ENCODE peak calls at places on chromosomes 4 and X, in eight cellular contexts. One of them, this sample, is unnamed.

GRCh38 chr4:56742080-56742871 is 61.2 kb upstream of the HOPX start:
- DNase-seq in AG09309: no peak
- DNase-seq in hypothalamus: no peak
- DNase-seq in astrocyte of the spinal cord: peak; percentile 70
- DNase-seq in stimulated activated naive B cell treated with anti-CD40 and anti-IgM and Interleukin-4, amounts not matched to agents 10 μg/mL and 1 μg/mL and 100 μg/mL, for 72 hours: no peak
- DNase-seq in IMR-90: peak; percentile 19
- DNase-seq in activated T-helper 1 cell treated with anti-CD3 and anti-CD28 coated beads, Interleukin-2, amount 50 U/mL, for 16 hours: no peak
- DNase-seq in glomerular endothelial cell: no peak
- DNase-seq in this sample: no peak

GRCh38 chr4:176034498-176034897 is 31.1 kb upstream of the WDR17 start:
- DNase-seq in AG09309: peak; percentile 10
- DNase-seq in hypothalamus: peak; percentile 37
- DNase-seq in astrocyte of the spinal cord: peak; percentile 57
- DNase-seq in stimulated activated naive B cell treated with anti-CD40 and anti-IgM and Interleukin-4, amounts not matched to agents 10 μg/mL and 1 μg/mL and 100 μg/mL, for 72 hours: no peak
- DNase-seq in IMR-90: peak; percentile 55
- DNase-seq in activated T-helper 1 cell treated with anti-CD3 and anti-CD28 coated beads, Interleukin-2, amount 50 U/mL, for 16 hours: no peak
- DNase-seq in glomerular endothelial cell: no peak
- DNase-seq in this sample: peak; percentile 35

GRCh38 chr4:41389356-41389755 is 132.6 kb downstream of the UCHL1 start:
- DNase-seq in AG09309: no peak
- DNase-seq in hypothalamus: no peak
- DNase-seq in astrocyte of the spinal cord: no peak
- DNase-seq in stimulated activated naive B cell treated with anti-CD40 and anti-IgM and Interleukin-4, amounts not matched to agents 10 μg/mL and 1 μg/mL and 100 μg/mL, for 72 hours: no peak
- DNase-seq in IMR-90: no peak
- DNase-seq in activated T-helper 1 cell treated with anti-CD3 and anti-CD28 coated beads, Interleukin-2, amount 50 U/mL, for 16 hours: no peak
- DNase-seq in glomerular endothelial cell: no peak
- DNase-seq in this sample: no peak

GRCh38 chrX:27679281-27679680 is 89.1 kb downstream of the DCAF8L2 start:
- DNase-seq in AG09309: no peak
- DNase-seq in hypothalamus: no peak
- DNase-seq in astrocyte of the spinal cord: peak; percentile 35
- DNase-seq in stimulated activated naive B cell treated with anti-CD40 and anti-IgM and Interleukin-4, amounts not matched to agents 10 μg/mL and 1 μg/mL and 100 μg/mL, for 72 hours: no peak
- DNase-seq in IMR-90: peak; percentile 19
- DNase-seq in activated T-helper 1 cell treated with anti-CD3 and anti-CD28 coated beads, Interleukin-2, amount 50 U/mL, for 16 hours: no peak
- DNase-seq in glomerular endothelial cell: no peak
- DNase-seq in this sample: no peak

GRCh38 chr4:176422511-176422910 is 102.7 kb downstream of the SPCS3 start:
- DNase-seq in AG09309: no peak
- DNase-seq in hypothalamus: no peak
- DNase-seq in astrocyte of the spinal cord: no peak
- DNase-seq in stimulated activated naive B cell treated with anti-CD40 and anti-IgM and Interleukin-4, amounts not matched to agents 10 μg/mL and 1 μg/mL and 100 μg/mL, for 72 hours: no peak
- DNase-seq in IMR-90: no peak
- DNase-seq in activated T-helper 1 cell treated with anti-CD3 and anti-CD28 coated beads, Interleukin-2, amount 50 U/mL, for 16 hours: no peak
- DNase-seq in glomerular endothelial cell: no peak
- DNase-seq in this sample: no peak

GRCh38 chr4:145544998-145545397 is 63.3 kb downstream of the SMAD1 start:
- DNase-seq in AG09309: no peak
- DNase-seq in hypothalamus: no peak
- DNase-seq in astrocyte of the spinal cord: no peak
- DNase-seq in stimulated activated naive B cell treated with anti-CD40 and anti-IgM and Interleukin-4, amounts not matched to agents 10 μg/mL and 1 μg/mL and 100 μg/mL, for 72 hours: no peak
- DNase-seq in IMR-90: no peak
- DNase-seq in activated T-helper 1 cell treated with anti-CD3 and anti-CD28 coated beads, Interleukin-2, amount 50 U/mL, for 16 hours: no peak
- DNase-seq in glomerular endothelial cell: no peak
- DNase-seq in this sample: no peak

GRCh38 chr4:36332023-36332781 is 50.8 kb downstream of the DTHD1 start:
- DNase-seq in AG09309: no peak
- DNase-seq in hypothalamus: peak; percentile 71
- DNase-seq in astrocyte of the spinal cord: no peak
- DNase-seq in stimulated activated naive B cell treated with anti-CD40 and anti-IgM and Interleukin-4, amounts not matched to agents 10 μg/mL and 1 μg/mL and 100 μg/mL, for 72 hours: no peak
- DNase-seq in IMR-90: no peak
- DNase-seq in activated T-helper 1 cell treated with anti-CD3 and anti-CD28 coated beads, Interleukin-2, amount 50 U/mL, for 16 hours: no peak
- DNase-seq in glomerular endothelial cell: no peak
- DNase-seq in this sample: no peak

GRCh38 chrX:119105826-119106225 is 21.8 kb downstream of the KIAA1210 start:
- DNase-seq in AG09309: no peak
- DNase-seq in hypothalamus: no peak
- DNase-seq in astrocyte of the spinal cord: peak; percentile 16
- DNase-seq in stimulated activated naive B cell treated with anti-CD40 and anti-IgM and Interleukin-4, amounts not matched to agents 10 μg/mL and 1 μg/mL and 100 μg/mL, for 72 hours: no peak
- DNase-seq in IMR-90: peak; percentile 19
- DNase-seq in activated T-helper 1 cell treated with anti-CD3 and anti-CD28 coated beads, Interleukin-2, amount 50 U/mL, for 16 hours: no peak
- DNase-seq in glomerular endothelial cell: no peak
- DNase-seq in this sample: no peak

GRCh38 chr4:23818097-23818648 is 71.7 kb downstream of the PPARGC1A start:
- DNase-seq in AG09309: no peak
- DNase-seq in hypothalamus: no peak
- DNase-seq in astrocyte of the spinal cord: no peak
- DNase-seq in stimulated activated naive B cell treated with anti-CD40 and anti-IgM and Interleukin-4, amounts not matched to agents 10 μg/mL and 1 μg/mL and 100 μg/mL, for 72 hours: no peak
- DNase-seq in IMR-90: peak; percentile 32
- DNase-seq in activated T-helper 1 cell treated with anti-CD3 and anti-CD28 coated beads, Interleukin-2, amount 50 U/mL, for 16 hours: no peak
- DNase-seq in glomerular endothelial cell: no peak
- DNase-seq in this sample: no peak

GRCh38 chrX:1910207-1910470 is 295.3 kb downstream of the ASMT start:
- DNase-seq in AG09309: no peak
- DNase-seq in hypothalamus: no peak
- DNase-seq in astrocyte of the spinal cord: no peak
- DNase-seq in stimulated activated naive B cell treated with anti-CD40 and anti-IgM and Interleukin-4, amounts not matched to agents 10 μg/mL and 1 μg/mL and 100 μg/mL, for 72 hours: no peak
- DNase-seq in IMR-90: no peak
- DNase-seq in activated T-helper 1 cell treated with anti-CD3 and anti-CD28 coated beads, Interleukin-2, amount 50 U/mL, for 16 hours: no peak
- DNase-seq in glomerular endothelial cell: no peak
- DNase-seq in this sample: no peak

GRCh38 chr4:55397024-55397520 is 1.3 kb downstream of the TMEM165 start:
- DNase-seq in AG09309: no peak
- DNase-seq in hypothalamus: no peak
- DNase-seq in astrocyte of the spinal cord: peak; percentile 32
- DNase-seq in stimulated activated naive B cell treated with anti-CD40 and anti-IgM and Interleukin-4, amounts not matched to agents 10 μg/mL and 1 μg/mL and 100 μg/mL, for 72 hours: no peak
- DNase-seq in IMR-90: no peak
- DNase-seq in activated T-helper 1 cell treated with anti-CD3 and anti-CD28 coated beads, Interleukin-2, amount 50 U/mL, for 16 hours: no peak
- DNase-seq in glomerular endothelial cell: no peak
- DNase-seq in this sample: peak; percentile 31

GRCh38 chrX:27008486-27008885 is 454.7 kb downstream of the PPP4R3C start:
- DNase-seq in AG09309: no peak
- DNase-seq in hypothalamus: no peak
- DNase-seq in astrocyte of the spinal cord: no peak
- DNase-seq in stimulated activated naive B cell treated with anti-CD40 and anti-IgM and Interleukin-4, amounts not matched to agents 10 μg/mL and 1 μg/mL and 100 μg/mL, for 72 hours: no peak
- DNase-seq in IMR-90: no peak
- DNase-seq in activated T-helper 1 cell treated with anti-CD3 and anti-CD28 coated beads, Interleukin-2, amount 50 U/mL, for 16 hours: no peak
- DNase-seq in glomerular endothelial cell: no peak
- DNase-seq in this sample: no peak

GRCh38 chrX:150765237-150765636 is 72.0 kb downstream of the MTMR1 start:
- DNase-seq in AG09309: no peak
- DNase-seq in hypothalamus: no peak
- DNase-seq in astrocyte of the spinal cord: no peak
- DNase-seq in stimulated activated naive B cell treated with anti-CD40 and anti-IgM and Interleukin-4, amounts not matched to agents 10 μg/mL and 1 μg/mL and 100 μg/mL, for 72 hours: no peak
- DNase-seq in IMR-90: no peak
- DNase-seq in activated T-helper 1 cell treated with anti-CD3 and anti-CD28 coated beads, Interleukin-2, amount 50 U/mL, for 16 hours: no peak
- DNase-seq in glomerular endothelial cell: no peak
- DNase-seq in this sample: no peak

GRCh38 chrX:18992829-18993228 is 8.9 kb upstream of the PHKA2 start:
- DNase-seq in AG09309: no peak
- DNase-seq in hypothalamus: no peak
- DNase-seq in astrocyte of the spinal cord: no peak
- DNase-seq in stimulated activated naive B cell treated with anti-CD40 and anti-IgM and Interleukin-4, amounts not matched to agents 10 μg/mL and 1 μg/mL and 100 μg/mL, for 72 hours: no peak
- DNase-seq in IMR-90: no peak
- DNase-seq in activated T-helper 1 cell treated with anti-CD3 and anti-CD28 coated beads, Interleukin-2, amount 50 U/mL, for 16 hours: no peak
- DNase-seq in glomerular endothelial cell: no peak
- DNase-seq in this sample: no peak

GRCh38 chr4:174398728-174399127 is 115.0 kb downstream of the CEP44 start:
- DNase-seq in AG09309: peak; percentile 14
- DNase-seq in hypothalamus: no peak
- DNase-seq in astrocyte of the spinal cord: peak; percentile 80
- DNase-seq in stimulated activated naive B cell treated with anti-CD40 and anti-IgM and Interleukin-4, amounts not matched to agents 10 μg/mL and 1 μg/mL and 100 μg/mL, for 72 hours: no peak
- DNase-seq in IMR-90: peak; percentile 68
- DNase-seq in activated T-helper 1 cell treated with anti-CD3 and anti-CD28 coated beads, Interleukin-2, amount 50 U/mL, for 16 hours: no peak
- DNase-seq in glomerular endothelial cell: no peak
- DNase-seq in this sample: no peak

GRCh38 chr4:141759796-141760425 is 123.5 kb downstream of the IL15 start:
- DNase-seq in AG09309: no peak
- DNase-seq in hypothalamus: no peak
- DNase-seq in astrocyte of the spinal cord: peak; percentile 64
- DNase-seq in stimulated activated naive B cell treated with anti-CD40 and anti-IgM and Interleukin-4, amounts not matched to agents 10 μg/mL and 1 μg/mL and 100 μg/mL, for 72 hours: no peak
- DNase-seq in IMR-90: peak; percentile 24
- DNase-seq in activated T-helper 1 cell treated with anti-CD3 and anti-CD28 coated beads, Interleukin-2, amount 50 U/mL, for 16 hours: no peak
- DNase-seq in glomerular endothelial cell: no peak
- DNase-seq in this sample: no peak

GRCh38 chrX:108029928-108030711 is 14.7 kb upstream of the VSIG1 start:
- DNase-seq in AG09309: no peak
- DNase-seq in hypothalamus: no peak
- DNase-seq in astrocyte of the spinal cord: no peak
- DNase-seq in stimulated activated naive B cell treated with anti-CD40 and anti-IgM and Interleukin-4, amounts not matched to agents 10 μg/mL and 1 μg/mL and 100 μg/mL, for 72 hours: no peak
- DNase-seq in IMR-90: no peak
- DNase-seq in activated T-helper 1 cell treated with anti-CD3 and anti-CD28 coated beads, Interleukin-2, amount 50 U/mL, for 16 hours: no peak
- DNase-seq in glomerular endothelial cell: no peak
- DNase-seq in this sample: no peak

GRCh38 chr4:123709336-123709735 is 312.7 kb downstream of the SPRY1 start:
- DNase-seq in AG09309: no peak
- DNase-seq in hypothalamus: no peak
- DNase-seq in astrocyte of the spinal cord: no peak
- DNase-seq in stimulated activated naive B cell treated with anti-CD40 and anti-IgM and Interleukin-4, amounts not matched to agents 10 μg/mL and 1 μg/mL and 100 μg/mL, for 72 hours: no peak
- DNase-seq in IMR-90: no peak
- DNase-seq in activated T-helper 1 cell treated with anti-CD3 and anti-CD28 coated beads, Interleukin-2, amount 50 U/mL, for 16 hours: no peak
- DNase-seq in glomerular endothelial cell: no peak
- DNase-seq in this sample: no peak